ENCODE peak calls at places on chromosomes 16 and 17, in eight cellular contexts. D is GM12878, J is uterus, O is vagina, X is heart left ventricle, Z is gastrocnemius medialis, W is neural progenitor cell, Q is A673. V is an unnamed sample.

GRCh38 chr16:13307255-13307654 is 405.9 kb downstream of the SHISA9 start:
- DNase-seq in O (no peak), J (no peak), W (no peak), D (no peak), Q (no peak), X (no peak), Z (no peak), V (no peak)

GRCh38 chr16:65704866-65705265 is 583.0 kb upstream of the CDH11 start:
- DNase-seq in X (no peak), J (no peak), Z (no peak), O (no peak), D (no peak), Q (peak; percentile 15), W (peak; percentile 8), V (no peak)

GRCh38 chr17:52025231-52025630 is 133.3 kb downstream of the CA10 start:
- DNase-seq in J (no peak), D (no peak), Q (no peak), W (no peak), X (no peak), Z (no peak), O (no peak), V (no peak)

GRCh38 chr16:72362972-72363371 is 191.0 kb upstream of the PMFBP1 start:
- DNase-seq in Z (no peak), O (no peak), Q (no peak), W (no peak), J (no peak), X (no peak), D (peak; percentile 21), V (no peak)

GRCh38 chr16:51591480-51591879 is 440.4 kb upstream of the SALL1 start:
- DNase-seq in W (no peak), O (no peak), Z (no peak), J (no peak), D (no peak), Q (no peak), X (no peak), V (no peak)

GRCh38 chr17:82160081-82160480 is 52.6 kb downstream of the CCDC57 start:
- DNase-seq in D (no peak), X (no peak), W (no peak), Q (no peak), J (no peak), Z (no peak), O (no peak), V (no peak)

GRCh38 chr16:73040136-73040535 is 7.8 kb downstream of the ZFHX3 start:
- DNase-seq in J (no peak), O (no peak), W (peak; percentile 57), Z (no peak), Q (peak; percentile 51), D (no peak), X (no peak), V (no peak)

GRCh38 chr17:45666641-45667040 is 117.5 kb upstream of the CRHR1 start:
- DNase-seq in O (no peak), X (no peak), D (no peak), W (no peak), Z (no peak), J (no peak), Q (no peak), V (no peak)

GRCh38 chr17:54277868-54278267 is 455.1 kb downstream of the KIF2B start:
- DNase-seq in Z (no peak), Q (no peak), D (no peak), O (no peak), J (no peak), W (no peak), X (no peak), V (no peak)

GRCh38 chr16:5026664-5027063 is 7.1 kb downstream of the NAGPA start:
- DNase-seq in J (no peak), X (no peak), Z (no peak), D (no peak), Q (no peak), O (no peak), W (no peak), V (peak; percentile 5)

GRCh38 chr16:608019-608418 is 18.2 kb downstream of the RAB40C start:
- DNase-seq in Q (no peak), O (no peak), J (no peak), W (no peak), D (no peak), X (no peak), Z (no peak), V (no peak)

GRCh38 chr16:56848955-56849689 is 15.9 kb upstream of the SLC12A3 start:
- DNase-seq in Q (peak; percentile 69), O (no peak), W (no peak), Z (no peak), D (no peak), X (no peak), J (peak; percentile 57), V (no peak)

GRCh38 chr17:81120149-81120484 is 45.2 kb upstream of the PVALEF start:
- DNase-seq in W (peak; percentile 32), Q (no peak), J (no peak), D (no peak), O (no peak), Z (no peak), X (no peak), V (no peak)

DNA sequence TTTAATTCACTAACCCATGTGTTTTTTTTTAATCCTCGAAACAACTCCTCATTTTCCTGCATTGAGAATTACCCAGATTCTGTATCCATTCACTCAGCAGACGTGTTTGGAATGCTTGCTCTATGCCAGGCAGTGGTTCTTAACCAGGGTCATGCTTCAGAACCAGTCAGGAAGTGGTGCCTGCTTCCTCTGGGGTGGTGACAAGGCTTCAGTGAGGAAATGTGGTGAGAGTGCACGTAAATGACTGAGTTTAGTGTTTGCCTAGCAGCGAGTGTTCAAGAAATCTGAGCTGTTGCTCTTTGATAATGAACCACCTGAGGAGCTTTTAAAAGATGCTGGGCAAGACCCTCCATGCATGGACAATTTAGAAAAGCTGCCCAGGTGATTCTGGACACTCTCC is 9.9 kb downstream of the ZFP90 start:
- DNase-seq in W (no peak), X (no peak), Q (no peak), Z (no peak), J (no peak), O (no peak), D (no peak), V (no peak)
- H3K9me3 ChIP-seq in W (peaks cover 4% of the 10 kb centered on the region), X (peaks cover 8% of the 10 kb centered on the region), Q (peaks cover 32% of the 10 kb centered on the region), Z (no peaks in the 10 kb centered on the region), J (no peaks in the 10 kb centered on the region), O (peaks cover 14% of the 10 kb centered on the region), D (peaks cover 32% of the 10 kb centered on the region), V (no peaks in the 10 kb centered on the region)

DNA sequence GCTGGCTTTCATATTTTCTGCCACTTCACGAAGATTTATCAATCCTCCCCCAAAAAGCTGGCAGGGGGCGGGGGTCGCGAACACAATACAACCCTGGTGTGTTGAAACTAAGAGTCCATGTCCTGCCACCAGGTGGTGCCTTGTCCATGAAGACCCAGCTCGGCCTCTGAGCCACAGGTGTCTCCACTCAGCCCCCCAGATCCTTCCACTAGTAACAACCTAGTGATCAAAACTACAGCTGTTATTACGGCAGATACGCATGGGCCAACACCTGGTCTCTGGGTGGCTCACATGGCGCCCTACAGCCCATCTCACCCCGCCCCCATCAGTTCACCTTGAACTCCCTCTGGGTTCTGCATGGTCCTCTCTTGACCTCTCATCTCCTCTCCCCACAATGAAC is 27.7 kb downstream of the USP7 start:
- DNase-seq in D (no peak), Q (no peak), X (no peak), W (peak; percentile 45), O (no peak), J (no peak), Z (no peak), V (no peak)
- TF ChIP-seq CTCF in D (peak; percentile 28), Q (no peak), X (no peak), W (peak; percentile 33), O (no peak), J (no peak), Z (peak; percentile 22), V (no peak)

GRCh38 chr16:1614226-1615102 is 2.3 kb downstream of the CRAMP1 start:
- DNase-seq in X (peak; percentile 37), Z (no peak), W (peak; percentile 73), J (no peak), Q (peak; percentile 30), O (no peak), D (no peak), V (peak; percentile 36)
- H3K27ac ChIP-seq in X (peak overlapping the region; percentile 89), Z (peak overlapping the region; percentile 64), W (no peak overlapping the region), J (peak overlapping the region; percentile 71), Q (peak overlapping the region; percentile 94), O (peak overlapping the region; percentile 64), D (no peak overlapping the region), V (peak overlapping the region; percentile 60)

DNA sequence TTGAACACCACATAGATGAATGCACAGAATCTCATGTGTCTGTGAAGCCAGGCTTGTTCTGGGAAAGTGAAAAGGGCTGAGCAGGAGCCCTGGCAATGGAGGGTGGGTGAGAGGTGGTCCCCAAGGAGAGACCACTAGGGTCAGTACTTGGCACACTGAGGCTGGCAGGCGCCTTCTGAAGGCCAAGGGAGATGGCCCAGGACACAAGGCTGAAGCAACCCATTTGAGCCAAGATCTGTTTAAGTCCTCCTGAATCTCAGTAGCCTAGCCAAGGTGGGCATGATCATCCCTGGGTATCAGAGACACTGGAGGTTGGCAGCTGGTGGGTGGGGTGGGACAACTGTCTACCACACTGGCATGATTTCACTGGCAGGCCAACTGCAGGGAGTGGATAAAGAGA is 1741.2 kb downstream of the TP53TG3F start:
- DNase-seq in W (no peak), Q (no peak), O (peak; percentile 83), J (no peak), D (no peak), Z (no peak), X (no peak), V (no peak)
- H3K9me3 ChIP-seq in W (peaks cover 16% of the 10 kb centered on the region), Q (peaks cover 25% of the 10 kb centered on the region), O (no peaks in the 10 kb centered on the region), J (no peaks in the 10 kb centered on the region), D (no peaks in the 10 kb centered on the region), Z (no peaks in the 10 kb centered on the region), X (no peaks in the 10 kb centered on the region), V (no peaks in the 10 kb centered on the region)

GRCh38 chr17:46884552-46884951 is 33.2 kb downstream of the WNT9B start:
- DNase-seq in Q (no peak), O (no peak), Z (no peak), D (no peak), J (no peak), X (no peak), W (no peak), V (no peak)
- TF ChIP-seq CTCF in Q (no peak), O (no peak), Z (no peak), D (no peak), J (no peak), X (no peak), W (no peak), V (no peak)

DNA sequence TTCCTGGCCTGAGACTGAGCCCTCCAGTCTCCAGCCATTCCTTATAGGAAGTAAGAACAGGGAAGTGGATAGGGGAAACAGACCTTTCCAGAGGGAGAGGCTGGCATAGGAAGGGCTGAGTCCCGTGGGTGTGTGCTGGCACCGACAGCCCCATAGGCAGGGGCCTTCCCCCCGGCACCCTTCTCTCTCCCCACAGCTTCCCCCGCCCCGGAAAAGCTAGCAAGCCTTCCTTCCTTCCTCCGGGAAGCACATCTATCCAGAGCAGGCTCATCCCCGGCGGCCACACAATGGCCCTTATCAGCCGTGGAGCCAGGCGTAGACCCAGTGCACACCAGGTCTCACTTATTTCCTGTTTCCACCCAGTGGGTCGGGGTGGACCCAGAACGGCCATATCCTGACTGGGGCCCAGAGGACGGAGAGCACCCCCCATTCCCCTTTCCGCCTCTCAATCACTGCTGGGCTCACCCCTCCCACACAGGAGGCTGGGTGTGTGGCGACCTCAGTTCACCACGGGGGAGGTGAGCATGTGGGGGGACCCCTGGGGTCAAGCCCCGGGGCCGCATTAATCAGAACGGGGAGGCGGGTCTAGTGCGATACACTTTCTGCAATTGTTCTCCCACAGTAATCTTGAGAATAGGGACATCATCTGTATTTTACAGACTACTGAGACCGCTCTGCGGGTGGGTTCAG is 950 bp upstream of the MYO1C start:
- DNase-seq in Z (no peak), W (no peak), X (peak; percentile 66), J (no peak), Q (peak; percentile 27), D (no peak), O (no peak), V (no peak)
- H3K27ac ChIP-seq in Z (peak overlapping the region; percentile 84), W (no peak overlapping the region), X (peak overlapping the region; percentile 91), J (peak overlapping the region; percentile 98), Q (no peak overlapping the region), D (no peak overlapping the region), O (peak overlapping the region; percentile 94), V (no peak overlapping the region)

GRCh38 chr16:35147556-35148504 is 1688.4 kb downstream of the TP53TG3F start:
- DNase-seq in O (no peak), D (no peak), J (no peak), W (no peak), Z (no peak), Q (no peak), X (peak; percentile 11), V (no peak)
- H3K9me3 ChIP-seq in O (no peaks in the 10 kb centered on the region), D (no peaks in the 10 kb centered on the region), J (no peaks in the 10 kb centered on the region), W (peaks cover 8% of the 10 kb centered on the region), Z (no peaks in the 10 kb centered on the region), Q (peaks cover 57% of the 10 kb centered on the region), X (no peaks in the 10 kb centered on the region), V (no peaks in the 10 kb centered on the region)